ENCODE peak calls at places on chromosome 7, in ten cellular contexts. One of them, this sample, is unnamed.

GRCh38 chr7:953547-954327 is 743 bp downstream of the ADAP1 start:
- DNase-seq in brain microvascular endothelial cell: no peak
- DNase-seq in upper lobe of right lung: peak; percentile 87
- DNase-seq in left ventricle myocardium inferior: peak; percentile 57
- DNase-seq in stomach: peak; percentile 76
- DNase-seq in neuronal stem cell: no peak
- DNase-seq in mammary epithelial cell: peak; percentile 53
- DNase-seq in heart left ventricle: peak; percentile 50
- DNase-seq in colonic mucosa: peak; percentile 85
- DNase-seq in lower lobe of right lung: peak; percentile 86
- DNase-seq in this sample: peak; percentile 86

GRCh38 chr7:134473861-134474291 is 15.0 kb upstream of the AKR1B1 start:
- DNase-seq in brain microvascular endothelial cell: peak; percentile 20
- DNase-seq in upper lobe of right lung: no peak
- DNase-seq in left ventricle myocardium inferior: no peak
- DNase-seq in stomach: no peak
- DNase-seq in neuronal stem cell: no peak
- DNase-seq in mammary epithelial cell: no peak
- DNase-seq in heart left ventricle: no peak
- DNase-seq in colonic mucosa: no peak
- DNase-seq in lower lobe of right lung: no peak
- DNase-seq in this sample: no peak

GRCh38 chr7:102404005-102404861 is 8.1 kb downstream of the PRKRIP1 start:
- DNase-seq in brain microvascular endothelial cell: peak; percentile 16
- DNase-seq in upper lobe of right lung: no peak
- DNase-seq in left ventricle myocardium inferior: no peak
- DNase-seq in stomach: no peak
- DNase-seq in neuronal stem cell: peak; percentile 23
- DNase-seq in mammary epithelial cell: peak; percentile 33
- DNase-seq in heart left ventricle: no peak
- DNase-seq in colonic mucosa: peak; percentile 26
- DNase-seq in lower lobe of right lung: peak; percentile 57
- DNase-seq in this sample: no peak

GRCh38 chr7:39073432-39073831 is 95.7 kb downstream of the POU6F2 start:
- DNase-seq in brain microvascular endothelial cell: no peak
- DNase-seq in upper lobe of right lung: no peak
- DNase-seq in left ventricle myocardium inferior: no peak
- DNase-seq in stomach: no peak
- DNase-seq in neuronal stem cell: peak; percentile 50
- DNase-seq in mammary epithelial cell: no peak
- DNase-seq in heart left ventricle: no peak
- DNase-seq in colonic mucosa: no peak
- DNase-seq in lower lobe of right lung: no peak
- DNase-seq in this sample: no peak

GRCh38 chr7:4738711-4739527 is 36.5 kb upstream of the AP5Z1 start:
- DNase-seq in brain microvascular endothelial cell: peak; percentile 96
- DNase-seq in upper lobe of right lung: no peak
- DNase-seq in left ventricle myocardium inferior: no peak
- DNase-seq in stomach: peak; percentile 36
- DNase-seq in neuronal stem cell: no peak
- DNase-seq in mammary epithelial cell: no peak
- DNase-seq in heart left ventricle: peak; percentile 60
- DNase-seq in colonic mucosa: no peak
- DNase-seq in lower lobe of right lung: no peak
- DNase-seq in this sample: peak; percentile 74

GRCh38 chr7:113659419-113659818 is 259.4 kb downstream of the PPP1R3A start:
- DNase-seq in brain microvascular endothelial cell: no peak
- DNase-seq in upper lobe of right lung: no peak
- DNase-seq in left ventricle myocardium inferior: no peak
- DNase-seq in stomach: no peak
- DNase-seq in neuronal stem cell: no peak
- DNase-seq in mammary epithelial cell: no peak
- DNase-seq in heart left ventricle: no peak
- DNase-seq in colonic mucosa: no peak
- DNase-seq in lower lobe of right lung: no peak
- DNase-seq in this sample: no peak

GRCh38 chr7:97104719-97105129 is 12.8 kb upstream of the SDHAF3 start:
- DNase-seq in brain microvascular endothelial cell: peak; percentile 70
- DNase-seq in upper lobe of right lung: peak; percentile 92
- DNase-seq in left ventricle myocardium inferior: peak; percentile 82
- DNase-seq in stomach: peak; percentile 88
- DNase-seq in neuronal stem cell: peak; percentile 73
- DNase-seq in mammary epithelial cell: peak; percentile 47
- DNase-seq in heart left ventricle: peak; percentile 80
- DNase-seq in colonic mucosa: peak; percentile 84
- DNase-seq in lower lobe of right lung: peak; percentile 87
- DNase-seq in this sample: peak; percentile 88

GRCh38 chr7:48244902-48245301 is 73.6 kb downstream of the ABCA13 start:
- DNase-seq in brain microvascular endothelial cell: peak; percentile 83
- DNase-seq in upper lobe of right lung: no peak
- DNase-seq in left ventricle myocardium inferior: no peak
- DNase-seq in stomach: no peak
- DNase-seq in neuronal stem cell: no peak
- DNase-seq in mammary epithelial cell: peak; percentile 21
- DNase-seq in heart left ventricle: peak; percentile 37
- DNase-seq in colonic mucosa: no peak
- DNase-seq in lower lobe of right lung: no peak
- DNase-seq in this sample: no peak

GRCh38 chr7:44408596-44408995 is 81.9 kb downstream of the NUDCD3 start:
- DNase-seq in brain microvascular endothelial cell: no peak
- DNase-seq in upper lobe of right lung: no peak
- DNase-seq in left ventricle myocardium inferior: no peak
- DNase-seq in stomach: no peak
- DNase-seq in neuronal stem cell: no peak
- DNase-seq in mammary epithelial cell: no peak
- DNase-seq in heart left ventricle: no peak
- DNase-seq in colonic mucosa: no peak
- DNase-seq in lower lobe of right lung: no peak
- DNase-seq in this sample: no peak
- H3K4me3 ChIP-seq in brain microvascular endothelial cell: no peak overlapping the region
- H3K4me3 ChIP-seq in upper lobe of right lung: no peak overlapping the region
- H3K4me3 ChIP-seq in left ventricle myocardium inferior: no peak overlapping the region
- H3K4me3 ChIP-seq in stomach: no peak overlapping the region
- H3K4me3 ChIP-seq in neuronal stem cell: no peak overlapping the region
- H3K4me3 ChIP-seq in mammary epithelial cell: no peak overlapping the region
- H3K4me3 ChIP-seq in heart left ventricle: no peak overlapping the region
- H3K4me3 ChIP-seq in colonic mucosa: no peak overlapping the region
- H3K4me3 ChIP-seq in lower lobe of right lung: no peak overlapping the region
- H3K4me3 ChIP-seq in this sample: no peak overlapping the region

GRCh38 chr7:135966341-135967043 is 10.7 kb downstream of the MTPN start:
- DNase-seq in brain microvascular endothelial cell: no peak
- DNase-seq in upper lobe of right lung: no peak
- DNase-seq in left ventricle myocardium inferior: no peak
- DNase-seq in stomach: no peak
- DNase-seq in neuronal stem cell: no peak
- DNase-seq in mammary epithelial cell: no peak
- DNase-seq in heart left ventricle: no peak
- DNase-seq in colonic mucosa: no peak
- DNase-seq in lower lobe of right lung: no peak
- DNase-seq in this sample: no peak
- H3K27ac ChIP-seq in brain microvascular endothelial cell: no peak overlapping the region
- H3K27ac ChIP-seq in upper lobe of right lung: no peak overlapping the region
- H3K27ac ChIP-seq in left ventricle myocardium inferior: no peak overlapping the region
- H3K27ac ChIP-seq in stomach: no peak overlapping the region
- H3K27ac ChIP-seq in neuronal stem cell: no peak overlapping the region
- H3K27ac ChIP-seq in mammary epithelial cell: no peak overlapping the region
- H3K27ac ChIP-seq in heart left ventricle: no peak overlapping the region
- H3K27ac ChIP-seq in colonic mucosa: no peak overlapping the region
- H3K27ac ChIP-seq in lower lobe of right lung: no peak overlapping the region
- H3K27ac ChIP-seq in this sample: no peak overlapping the region

GRCh38 chr7:158815471-158816128 is 13.7 kb downstream of the ESYT2 start:
- DNase-seq in brain microvascular endothelial cell: no peak
- DNase-seq in upper lobe of right lung: no peak
- DNase-seq in left ventricle myocardium inferior: no peak
- DNase-seq in stomach: no peak
- DNase-seq in neuronal stem cell: no peak
- DNase-seq in mammary epithelial cell: no peak
- DNase-seq in heart left ventricle: no peak
- DNase-seq in colonic mucosa: no peak
- DNase-seq in lower lobe of right lung: no peak
- DNase-seq in this sample: no peak
- H3K4me3 ChIP-seq in brain microvascular endothelial cell: no peak overlapping the region
- H3K4me3 ChIP-seq in upper lobe of right lung: no peak overlapping the region
- H3K4me3 ChIP-seq in left ventricle myocardium inferior: peak overlapping the region; percentile 19
- H3K4me3 ChIP-seq in stomach: no peak overlapping the region
- H3K4me3 ChIP-seq in neuronal stem cell: no peak overlapping the region
- H3K4me3 ChIP-seq in mammary epithelial cell: no peak overlapping the region
- H3K4me3 ChIP-seq in heart left ventricle: no peak overlapping the region
- H3K4me3 ChIP-seq in colonic mucosa: no peak overlapping the region
- H3K4me3 ChIP-seq in lower lobe of right lung: no peak overlapping the region
- H3K4me3 ChIP-seq in this sample: no peak overlapping the region

GRCh38 chr7:140519007-140519399 is 39.7 kb upstream of the MKRN1 start:
- DNase-seq in brain microvascular endothelial cell: no peak
- DNase-seq in upper lobe of right lung: no peak
- DNase-seq in left ventricle myocardium inferior: no peak
- DNase-seq in stomach: no peak
- DNase-seq in neuronal stem cell: no peak
- DNase-seq in mammary epithelial cell: no peak
- DNase-seq in heart left ventricle: no peak
- DNase-seq in colonic mucosa: no peak
- DNase-seq in lower lobe of right lung: no peak
- DNase-seq in this sample: no peak
- H3K27ac ChIP-seq in brain microvascular endothelial cell: no peak overlapping the region
- H3K27ac ChIP-seq in upper lobe of right lung: peak overlapping the region; percentile 1
- H3K27ac ChIP-seq in left ventricle myocardium inferior: peak overlapping the region; percentile 69
- H3K27ac ChIP-seq in stomach: no peak overlapping the region
- H3K27ac ChIP-seq in neuronal stem cell: peak overlapping the region; percentile 45
- H3K27ac ChIP-seq in mammary epithelial cell: no peak overlapping the region
- H3K27ac ChIP-seq in heart left ventricle: peak overlapping the region; percentile 44
- H3K27ac ChIP-seq in colonic mucosa: peak overlapping the region; percentile 96
- H3K27ac ChIP-seq in lower lobe of right lung: peak overlapping the region; percentile 46
- H3K27ac ChIP-seq in this sample: no peak overlapping the region